ENCODE peak calls at places on chromosome 13, in ten cellular contexts. X is body of pancreas; U is neural progenitor cell; P is activated T-cell treated with anti-CD3 and anti-CD28 coated beads, Interleukin-2, amount 50 U/mL, for 48 hours; G is ascending aorta; L is NCI-H1105 treated with DMSO at 0.1 percent for 48 hours; E is iris pigment epithelial cell; B is 8988T; R is Right ventricle myocardium superior; M is amygdala. Y is an unnamed sample.

GRCh38 chr13:47719164-47719563 is 281.9 kb downstream of the SUCLA2 start:
- DNase-seq in B (no peak), M (no peak), E (no peak), G (no peak), X (no peak), L (no peak), U (no peak), R (no peak), P (no peak), Y (no peak)

GRCh38 chr13:73336789-73337188 is 278.0 kb downstream of the KLF5 start:
- DNase-seq in E (no peak), G (no peak), P (no peak), U (no peak), B (no peak), X (no peak), L (no peak), R (no peak), M (no peak), Y (no peak)

GRCh38 chr13:110518571-110518970 is 43.0 kb downstream of the RAB20 start:
- DNase-seq in G (no peak), M (no peak), X (no peak), L (no peak), B (no peak), E (no peak), P (no peak), U (no peak), R (no peak), Y (no peak)

GRCh38 chr13:47794963-47795362 is 206.1 kb downstream of the SUCLA2 start:
- DNase-seq in U (no peak), R (no peak), P (no peak), M (no peak), X (no peak), G (no peak), L (no peak), E (peak; percentile 16), B (no peak), Y (no peak)

GRCh38 chr13:20713014-20713376 is 9.5 kb downstream of the IL17D start:
- DNase-seq in X (no peak), U (peak; percentile 45), B (no peak), P (no peak), M (no peak), L (no peak), E (no peak), G (no peak), R (no peak), Y (no peak)

GRCh38 chr13:90800082-90800746 is 547.3 kb upstream of the MIR17HG start:
- DNase-seq in E (no peak), X (peak; percentile 22), L (no peak), U (no peak), G (no peak), P (no peak), B (no peak), M (no peak), R (peak; percentile 88), Y (no peak)

GRCh38 chr13:114173753-114174152 is 5.3 kb upstream of the CFAP97D2 start:
- DNase-seq in E (peak; percentile 14), R (no peak), X (no peak), M (no peak), U (no peak), G (no peak), P (no peak), B (no peak), L (no peak), Y (no peak)

GRCh38 chr13:44189085-44189484 is 184.5 kb upstream of the SERP2 start:
- DNase-seq in U (no peak), L (no peak), E (no peak), G (no peak), X (no peak), P (no peak), R (no peak), M (no peak), B (no peak), Y (no peak)

GRCh38 chr13:103898481-103898880 is 832.3 kb upstream of the SLC10A2 start:
- DNase-seq in U (no peak), P (no peak), L (no peak), X (no peak), M (no peak), B (no peak), R (no peak), E (no peak), G (no peak), Y (no peak)

GRCh38 chr13:73065665-73066350 is 7.0 kb downstream of the KLF5 start:
- DNase-seq in E (no peak), P (no peak), L (no peak), M (no peak), B (no peak), R (no peak), X (peak; percentile 25), U (no peak), G (no peak), Y (no peak)

GRCh38 chr13:52159159-52159982 is at the start of gene NEK3:
- DNase-seq in M (peak; percentile 26), G (peak; percentile 19), U (peak; percentile 84), L (peak; percentile 34), X (peak; percentile 68), R (peak; percentile 84), B (peak; percentile 47), P (peak; percentile 70), E (peak; percentile 68), Y (peak; percentile 6)

GRCh38 chr13:102170295-102170694 is 231.6 kb downstream of the FGF14 start:
- DNase-seq in G (no peak), U (no peak), E (no peak), P (no peak), R (no peak), M (no peak), L (no peak), X (no peak), B (no peak), Y (no peak)

GRCh38 chr13:24630851-24631341 is 49.3 kb upstream of the ATP12A start:
- DNase-seq in R (no peak), E (peak; percentile 94), B (no peak), U (peak; percentile 49), X (no peak), M (no peak), P (no peak), L (no peak), G (no peak), Y (no peak)

GRCh38 chr13:27967203-27967735 is 1.8 kb downstream of the CDX2 start:
- DNase-seq in B (peak; percentile 33), G (no peak), E (no peak), P (no peak), X (no peak), R (no peak), U (no peak), L (no peak), M (no peak), Y (no peak)

GRCh38 chr13:50527612-50528509 is 315.6 kb downstream of the DLEU7 start:
- DNase-seq in P (no peak), X (no peak), L (no peak), E (no peak), G (no peak), M (no peak), B (no peak), U (no peak), R (no peak), Y (no peak)

GRCh38 chr13:59658736-59659330 is 504.9 kb downstream of the DIAPH3 start:
- DNase-seq in E (no peak), R (no peak), U (no peak), L (no peak), P (no peak), X (no peak), G (no peak), B (no peak), M (no peak), Y (no peak)

GRCh38 chr13:44758595-44759221 is 182.6 kb upstream of the TSC22D1 start:
- DNase-seq in U (no peak), X (peak; percentile 47), R (no peak), E (peak; percentile 99), M (no peak), P (peak; percentile 54), B (no peak), G (no peak), L (peak; percentile 25), Y (no peak)

GRCh38 chr13:22120646-22121045 is 449.8 kb downstream of the FGF9 start:
- DNase-seq in X (no peak), P (no peak), B (no peak), M (no peak), U (no peak), R (no peak), E (no peak), L (no peak), G (no peak), Y (no peak)

GRCh38 chr13:110819203-110820014 is 95.5 kb downstream of the ANKRD10 start:
- DNase-seq in G (no peak), E (peak; percentile 55), L (peak; percentile 85), P (peak; percentile 87), R (peak; percentile 88), M (no peak), U (peak; percentile 82), B (peak; percentile 91), X (peak; percentile 79), Y (no peak)

GRCh38 chr13:100363874-100364273 is 224.7 kb downstream of the GGACT start:
- DNase-seq in P (no peak), L (no peak), E (peak; percentile 41), U (no peak), X (no peak), B (no peak), R (no peak), G (no peak), M (no peak), Y (no peak)

GRCh38 chr13:101416181-101417042 is at the start of gene NALCN:
- DNase-seq in P (peak; percentile 16), M (peak; percentile 21), B (peak; percentile 28), L (peak; percentile 22), X (peak; percentile 28), U (peak; percentile 71), R (peak; percentile 54), G (no peak), E (peak; percentile 24), Y (no peak)

GRCh38 chr13:38767506-38768265 is 80.8 kb downstream of the FREM2 start:
- DNase-seq in M (peak; percentile 4), P (no peak), U (no peak), G (no peak), B (no peak), E (no peak), L (no peak), R (no peak), X (no peak), Y (no peak)

GRCh38 chr13:46475586-46475991 is 77.4 kb upstream of the LRCH1 start:
- DNase-seq in P (no peak), E (peak; percentile 30), R (no peak), U (no peak), X (no peak), M (no peak), L (no peak), G (no peak), B (no peak), Y (no peak)

GRCh38 chr13:74134226-74134776 is at the start of gene KLF12:
- DNase-seq in L (peak; percentile 88), M (peak; percentile 29), U (peak; percentile 95), X (peak; percentile 73), E (peak; percentile 97), G (peak; percentile 61), P (peak; percentile 94), B (peak; percentile 51), R (peak; percentile 91), Y (peak; percentile 72)

GRCh38 chr13:71524245-71525002 is 342.6 kb downstream of the DACH1 start:
- DNase-seq in M (no peak), X (no peak), G (no peak), L (peak; percentile 85), E (no peak), P (no peak), U (no peak), B (no peak), R (no peak), Y (no peak)

GRCh38 chr13:95540848-95541247 is 11.7 kb upstream of the CLDN10 start:
- DNase-seq in R (peak; percentile 71), X (peak; percentile 88), M (peak; percentile 14), P (no peak), L (no peak), G (no peak), U (no peak), B (no peak), E (no peak), Y (no peak)

GRCh38 chr13:51151463-51151862 is 40.4 kb upstream of the C13orf42 start:
- DNase-seq in P (no peak), B (no peak), L (no peak), R (no peak), U (no peak), X (no peak), G (no peak), E (no peak), M (no peak), Y (no peak)

GRCh38 chr13:67150608-67151007 is 79.5 kb downstream of the PCDH9 start:
- DNase-seq in M (no peak), U (no peak), E (no peak), X (no peak), R (no peak), L (no peak), G (no peak), B (no peak), P (no peak), Y (no peak)